ENCODE peak calls at places on chromosome 15, in five cellular contexts. B, R, A, W and I are unnamed samples.

GRCh38 chr15:90814193-90814811 is 54.1 kb upstream of the FURIN start:
- DNase-seq in B (no peak), R (no peak), A (no peak), W (peak; percentile 74), I (peak; percentile 39)

GRCh38 chr15:64667736-64668161 is 107.6 kb downstream of the RBPMS2 start:
- DNase-seq in B (no peak), R (no peak), A (no peak), W (peak; percentile 73), I (peak; percentile 59)

GRCh38 chr15:86538141-86538540 is 458.5 kb downstream of the AGBL1 start:
- DNase-seq in B (no peak), R (no peak), A (peak; percentile 29), W (no peak), I (no peak)

GRCh38 chr15:58474741-58475323 is 43.0 kb downstream of the LIPC start:
- DNase-seq in B (no peak), R (no peak), A (no peak), W (no peak), I (no peak)

GRCh38 chr15:65147902-65148301 is 14.3 kb upstream of the PDCD7 start:
- DNase-seq in B (no peak), R (no peak), A (no peak), W (no peak), I (no peak)

GRCh38 chr15:55799287-55800212 is 56.6 kb upstream of the PRTG start:
- DNase-seq in B (peak; percentile 8), R (no peak), A (peak; percentile 24), W (no peak), I (peak; percentile 39)

GRCh38 chr15:29726553-29726952 is 95.7 kb downstream of the TJP1 start:
- DNase-seq in B (no peak), R (no peak), A (no peak), W (no peak), I (no peak)

GRCh38 chr15:75451674-75452363 is at the start of gene SIN3A:
- DNase-seq in B (peak; percentile 99), R (peak; percentile 99), A (peak; percentile 99), W (peak; percentile 100), I (peak; percentile 100)

GRCh38 chr15:83310521-83311456 is 26.3 kb upstream of the BNC1 start:
- DNase-seq in B (no peak), R (no peak), A (peak; percentile 75), W (no peak), I (no peak)

GRCh38 chr15:57217716-57218598 is 158.3 kb upstream of the CGNL1 start:
- DNase-seq in B (no peak), R (no peak), A (no peak), W (no peak), I (no peak)

GRCh38 chr15:70629735-70630273 is 133.6 kb downstream of the UACA start:
- DNase-seq in B (no peak), R (no peak), A (no peak), W (no peak), I (no peak)

GRCh38 chr15:25793354-25794050 is 69.6 kb downstream of the ATP10A start:
- DNase-seq in B (no peak), R (no peak), A (no peak), W (no peak), I (no peak)

GRCh38 chr15:31277335-31278055 is 49.1 kb upstream of the KLF13 start:
- DNase-seq in B (no peak), R (no peak), A (no peak), W (peak; percentile 30), I (no peak)

GRCh38 chr15:91116379-91117067 is 16.5 kb downstream of the SV2B start:
- DNase-seq in B (no peak), R (no peak), A (peak; percentile 69), W (no peak), I (no peak)

GRCh38 chr15:61598655-61599054 is 369.6 kb upstream of the RORA start:
- DNase-seq in B (no peak), R (no peak), A (no peak), W (no peak), I (no peak)

GRCh38 chr15:82833283-82833682 is 23.9 kb downstream of the WHAMM start:
- DNase-seq in B (no peak), R (no peak), A (no peak), W (no peak), I (no peak)

GRCh38 chr15:75455982-75456531 is 4.6 kb upstream of the SIN3A start:
- DNase-seq in B (peak; percentile 64), R (peak; percentile 35), A (peak; percentile 83), W (no peak), I (no peak)

GRCh38 chr15:40232625-40233070 is 6.2 kb upstream of the PAK6 start:
- DNase-seq in B (no peak), R (no peak), A (peak; percentile 28), W (no peak), I (no peak)

GRCh38 chr15:45399381-45400212 is 21.3 kb upstream of the GATM start:
- DNase-seq in B (no peak), R (no peak), A (peak; percentile 69), W (no peak), I (peak; percentile 51)

GRCh38 chr15:80643296-80643965 is 51.7 kb upstream of the ABHD17C start:
- DNase-seq in B (no peak), R (no peak), A (peak; percentile 8), W (no peak), I (no peak)

GRCh38 chr15:63870403-63871209 is 36.9 kb upstream of the HERC1 start:
- DNase-seq in B (no peak), R (no peak), A (peak; percentile 67), W (peak; percentile 70), I (peak; percentile 79)

GRCh38 chr15:74386496-74387140 is 19.2 kb upstream of the CYP11A1 start:
- DNase-seq in B (no peak), R (no peak), A (no peak), W (no peak), I (no peak)

GRCh38 chr15:86540840-86541467 is 461.3 kb downstream of the AGBL1 start:
- DNase-seq in B (no peak), R (no peak), A (peak; percentile 49), W (no peak), I (no peak)

GRCh38 chr15:28977377-28978010 is 91.7 kb downstream of the APBA2 start:
- DNase-seq in B (no peak), R (no peak), A (peak; percentile 96), W (peak; percentile 95), I (peak; percentile 90)

GRCh38 chr15:76185716-76186115 is 125.6 kb downstream of the ETFA start:
- DNase-seq in B (no peak), R (no peak), A (peak; percentile 77), W (peak; percentile 59), I (no peak)

GRCh38 chr15:34436126-34436955 is 1.3 kb downstream of the GOLGA8A start:
- DNase-seq in B (no peak), R (no peak), A (no peak), W (no peak), I (no peak)

GRCh38 chr15:49037546-49037940 is 8.7 kb downstream of the SECISBP2L start:
- DNase-seq in B (no peak), R (no peak), A (no peak), W (no peak), I (no peak)

GRCh38 chr15:71691700-71692417 is 118.5 kb upstream of the NR2E3 start:
- DNase-seq in B (no peak), R (no peak), A (peak; percentile 58), W (peak; percentile 83), I (peak; percentile 99)

DNA sequence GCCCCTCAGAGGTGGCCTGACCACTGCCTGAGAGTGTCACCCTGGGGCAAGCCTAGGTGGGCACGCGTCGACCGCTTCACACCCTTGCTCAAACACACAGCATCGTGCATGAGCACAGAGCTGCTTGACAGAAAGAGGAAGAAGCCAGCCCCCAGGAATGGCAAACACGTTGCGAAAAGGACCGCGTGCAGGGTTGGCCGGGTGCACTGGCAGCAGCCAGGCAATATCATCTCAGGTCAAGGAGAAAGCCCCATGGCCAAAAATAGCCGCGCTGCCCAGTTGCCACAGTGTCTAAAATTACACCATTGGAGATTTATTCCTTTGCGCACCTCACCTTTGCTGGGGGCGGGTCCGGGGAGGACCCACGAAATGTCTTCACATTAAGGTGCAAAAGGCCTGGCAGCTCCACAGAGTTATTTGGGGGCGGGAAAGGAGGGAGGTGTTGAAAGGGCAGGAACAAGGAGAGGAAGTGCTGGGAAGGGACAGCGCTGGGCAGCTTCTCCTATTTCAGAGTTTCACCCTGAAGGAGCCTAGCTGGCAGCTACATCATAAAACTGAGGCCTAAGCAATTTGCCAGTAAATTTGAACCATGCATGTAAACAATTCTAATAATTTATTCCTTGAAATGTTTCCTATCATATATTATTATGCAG is 44.7 kb upstream of the NR2F2 start:
- DNase-seq in B (no peak), R (no peak), A (no peak), W (no peak), I (no peak)
- H3K4me3 ChIP-seq in B (no peak overlapping the region), R (no peak overlapping the region), A (no peak overlapping the region), W (no peak overlapping the region), I (no peak overlapping the region)

DNA sequence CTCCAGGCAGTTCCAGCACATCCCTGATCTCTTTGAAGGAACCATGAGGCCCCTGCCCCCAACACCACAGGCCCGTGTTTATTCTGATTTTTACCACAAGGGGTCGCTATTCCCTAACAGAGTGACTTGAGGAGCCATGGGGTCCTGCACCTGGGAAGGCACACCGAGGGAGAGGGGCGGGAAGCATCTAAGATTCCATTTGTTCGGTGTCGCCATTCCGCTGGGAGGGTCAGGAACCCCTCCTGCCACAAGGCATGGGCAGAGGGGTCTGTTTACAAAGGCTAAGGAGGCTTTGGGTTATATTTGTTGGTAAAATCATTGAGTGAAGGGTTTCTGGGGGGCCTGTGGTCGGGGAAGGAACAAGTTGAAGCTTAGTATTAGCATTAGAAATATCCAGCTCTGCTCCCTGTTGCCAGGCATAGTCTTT is 77.1 kb downstream of the WDR76 start:
- DNase-seq in B (peak; percentile 48), R (peak; percentile 29), A (peak; percentile 42), W (peak; percentile 75), I (peak; percentile 40)
- H3K4me3 ChIP-seq in B (no peak overlapping the region), R (no peak overlapping the region), A (no peak overlapping the region), W (no peak overlapping the region), I (no peak overlapping the region)

DNA sequence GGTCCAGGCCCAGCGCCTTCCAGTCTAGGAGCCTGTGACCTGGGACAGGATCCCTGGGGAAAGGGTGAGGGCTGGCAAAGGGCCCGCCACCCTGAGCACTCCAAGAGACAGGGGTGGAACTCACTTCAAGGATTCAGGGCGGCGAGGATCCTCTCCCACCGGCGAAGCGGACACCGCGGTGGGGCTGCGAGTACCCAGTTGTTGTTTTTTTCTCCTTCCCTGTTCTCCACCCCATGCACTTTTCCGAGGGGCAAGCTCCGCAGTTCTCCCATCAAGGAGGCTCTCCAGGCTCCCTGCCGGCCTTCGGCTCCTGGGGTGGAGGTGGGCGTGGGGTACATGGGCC is 387 bp upstream of the PAQR5 start:
- DNase-seq in B (no peak), R (no peak), A (no peak), W (no peak), I (no peak)
- H3K4me3 ChIP-seq in B (no peak overlapping the region), R (no peak overlapping the region), A (peak overlapping the region; percentile 43), W (peak overlapping the region; percentile 76), I (peak overlapping the region; percentile 35)

GRCh38 chr15:68027388-68027787 is 26.7 kb upstream of the PIAS1 start:
- DNase-seq in B (no peak), R (no peak), A (no peak), W (no peak), I (no peak)
- H3K4me3 ChIP-seq in B (no peak overlapping the region), R (no peak overlapping the region), A (no peak overlapping the region), W (no peak overlapping the region), I (no peak overlapping the region)

DNA sequence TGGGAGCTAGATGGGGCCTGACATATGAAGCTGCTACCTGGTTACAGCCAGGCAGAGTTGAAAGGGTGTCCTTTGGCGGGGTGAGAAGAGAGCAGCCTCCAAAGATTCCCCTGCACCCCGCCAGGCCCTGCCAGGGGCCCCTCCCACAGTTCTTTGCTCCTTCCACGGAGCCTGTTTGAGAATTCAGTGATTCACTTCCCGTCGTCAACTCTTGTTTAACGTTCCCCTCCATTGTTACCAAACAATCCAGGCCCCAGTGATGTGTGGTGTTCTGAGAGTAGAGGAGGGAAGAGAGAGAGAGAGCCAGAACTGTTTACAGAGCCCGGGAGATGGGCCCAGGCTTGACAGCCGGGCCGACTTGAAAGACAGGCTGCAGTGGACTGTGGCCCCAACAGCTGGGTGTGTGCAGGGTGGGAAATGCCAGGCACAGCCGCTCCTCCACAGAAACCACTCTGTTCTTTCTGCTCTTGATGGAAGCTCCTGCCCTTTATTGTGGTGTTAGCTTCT is 81.5 kb downstream of the SMAD3 start:
- DNase-seq in B (peak; percentile 82), R (no peak), A (peak; percentile 98), W (peak; percentile 87), I (peak; percentile 64)
- H3K4me3 ChIP-seq in B (no peak overlapping the region), R (no peak overlapping the region), A (no peak overlapping the region), W (no peak overlapping the region), I (no peak overlapping the region)